ENCODE peak calls at places on chromosomes 12 and 14, in seven cellular contexts. One of them, this sample, is unnamed.

GRCh38 chr12:16135323-16135722 is 142.2 kb downstream of the SLC15A5 start:
- DNase-seq in Peyer's patch: no peak
- DNase-seq in H7: no peak
- DNase-seq in BE2C: no peak
- DNase-seq in A549: no peak
- DNase-seq in DND-41: no peak
- DNase-seq in right cardiac atrium: no peak
- DNase-seq in this sample: no peak

GRCh38 chr12:31772186-31772585 is 43.4 kb upstream of the AMN1 start:
- DNase-seq in Peyer's patch: no peak
- DNase-seq in DND-41: no peak
- DNase-seq in A549: no peak
- DNase-seq in right cardiac atrium: no peak
- DNase-seq in H7: no peak
- DNase-seq in BE2C: no peak
- DNase-seq in this sample: no peak

GRCh38 chr12:27337376-27337775 is 4.7 kb downstream of the BMAL2 start:
- DNase-seq in right cardiac atrium: no peak
- DNase-seq in H7: peak
- DNase-seq in BE2C: no peak
- DNase-seq in DND-41: no peak
- DNase-seq in A549: no peak
- DNase-seq in Peyer's patch: no peak
- DNase-seq in this sample: no peak

GRCh38 chr12:67452119-67452805 is 183.1 kb downstream of the CAND1 start:
- DNase-seq in DND-41: no peak
- DNase-seq in A549: no peak
- DNase-seq in right cardiac atrium: no peak
- DNase-seq in BE2C: no peak
- DNase-seq in H7: no peak
- DNase-seq in Peyer's patch: peak
- DNase-seq in this sample: peak

GRCh38 chr14:30822080-30822571 is 52.2 kb upstream of the COCH start:
- DNase-seq in right cardiac atrium: no peak
- DNase-seq in DND-41: no peak
- DNase-seq in H7: no peak
- DNase-seq in A549: no peak
- DNase-seq in BE2C: no peak
- DNase-seq in Peyer's patch: no peak
- DNase-seq in this sample: no peak

GRCh38 chr12:125794401-125794800 is 729.2 kb downstream of the AACS start:
- DNase-seq in Peyer's patch: no peak
- DNase-seq in H7: no peak
- DNase-seq in A549: no peak
- DNase-seq in BE2C: no peak
- DNase-seq in DND-41: no peak
- DNase-seq in right cardiac atrium: no peak
- DNase-seq in this sample: no peak

GRCh38 chr12:89566615-89567014 is 40.8 kb upstream of the POC1B start:
- DNase-seq in Peyer's patch: no peak
- DNase-seq in BE2C: peak
- DNase-seq in H7: no peak
- DNase-seq in right cardiac atrium: no peak
- DNase-seq in A549: no peak
- DNase-seq in DND-41: no peak
- DNase-seq in this sample: no peak

GRCh38 chr12:57236224-57236924 is 6.9 kb downstream of the SHMT2 start:
- DNase-seq in right cardiac atrium: no peak
- DNase-seq in DND-41: no peak
- DNase-seq in Peyer's patch: no peak
- DNase-seq in A549: no peak
- DNase-seq in BE2C: no peak
- DNase-seq in H7: peak
- DNase-seq in this sample: peak

GRCh38 chr14:92626041-92626440 is 112.5 kb downstream of the RIN3 start:
- DNase-seq in right cardiac atrium: no peak
- DNase-seq in DND-41: no peak
- DNase-seq in Peyer's patch: no peak
- DNase-seq in A549: no peak
- DNase-seq in BE2C: no peak
- DNase-seq in H7: no peak
- DNase-seq in this sample: no peak

GRCh38 chr12:43914923-43915468 is 79.1 kb downstream of the TMEM117 start:
- DNase-seq in A549: peak
- DNase-seq in Peyer's patch: no peak
- DNase-seq in DND-41: no peak
- DNase-seq in H7: peak
- DNase-seq in right cardiac atrium: no peak
- DNase-seq in BE2C: no peak
- DNase-seq in this sample: peak

GRCh38 chr12:82174383-82174782 is 183.8 kb downstream of the CCDC59 start:
- DNase-seq in A549: no peak
- DNase-seq in H7: no peak
- DNase-seq in right cardiac atrium: no peak
- DNase-seq in DND-41: no peak
- DNase-seq in Peyer's patch: no peak
- DNase-seq in BE2C: no peak
- DNase-seq in this sample: no peak

GRCh38 chr14:97329701-97330100 is 532.5 kb downstream of the VRK1 start:
- DNase-seq in H7: no peak
- DNase-seq in BE2C: no peak
- DNase-seq in right cardiac atrium: no peak
- DNase-seq in Peyer's patch: no peak
- DNase-seq in DND-41: no peak
- DNase-seq in A549: no peak
- DNase-seq in this sample: no peak

GRCh38 chr12:15756822-15757221 is 32.4 kb downstream of the EPS8 start:
- DNase-seq in right cardiac atrium: no peak
- DNase-seq in DND-41: no peak
- DNase-seq in A549: no peak
- DNase-seq in Peyer's patch: no peak
- DNase-seq in BE2C: no peak
- DNase-seq in H7: no peak
- DNase-seq in this sample: no peak

GRCh38 chr14:51491776-51492175 is 159.9 kb upstream of the FRMD6 start:
- DNase-seq in A549: no peak
- DNase-seq in right cardiac atrium: no peak
- DNase-seq in H7: no peak
- DNase-seq in BE2C: no peak
- DNase-seq in Peyer's patch: no peak
- DNase-seq in DND-41: no peak
- DNase-seq in this sample: no peak

GRCh38 chr14:73833530-73834257 is 17.9 kb upstream of the PTGR2 start:
- DNase-seq in DND-41: no peak
- DNase-seq in BE2C: no peak
- DNase-seq in Peyer's patch: no peak
- DNase-seq in right cardiac atrium: peak
- DNase-seq in H7: peak
- DNase-seq in A549: peak
- DNase-seq in this sample: no peak

GRCh38 chr14:67814826-67815225 is 1.6 kb downstream of the ZFYVE26 start:
- DNase-seq in H7: no peak
- DNase-seq in right cardiac atrium: no peak
- DNase-seq in A549: no peak
- DNase-seq in Peyer's patch: no peak
- DNase-seq in DND-41: no peak
- DNase-seq in BE2C: no peak
- DNase-seq in this sample: no peak

DNA sequence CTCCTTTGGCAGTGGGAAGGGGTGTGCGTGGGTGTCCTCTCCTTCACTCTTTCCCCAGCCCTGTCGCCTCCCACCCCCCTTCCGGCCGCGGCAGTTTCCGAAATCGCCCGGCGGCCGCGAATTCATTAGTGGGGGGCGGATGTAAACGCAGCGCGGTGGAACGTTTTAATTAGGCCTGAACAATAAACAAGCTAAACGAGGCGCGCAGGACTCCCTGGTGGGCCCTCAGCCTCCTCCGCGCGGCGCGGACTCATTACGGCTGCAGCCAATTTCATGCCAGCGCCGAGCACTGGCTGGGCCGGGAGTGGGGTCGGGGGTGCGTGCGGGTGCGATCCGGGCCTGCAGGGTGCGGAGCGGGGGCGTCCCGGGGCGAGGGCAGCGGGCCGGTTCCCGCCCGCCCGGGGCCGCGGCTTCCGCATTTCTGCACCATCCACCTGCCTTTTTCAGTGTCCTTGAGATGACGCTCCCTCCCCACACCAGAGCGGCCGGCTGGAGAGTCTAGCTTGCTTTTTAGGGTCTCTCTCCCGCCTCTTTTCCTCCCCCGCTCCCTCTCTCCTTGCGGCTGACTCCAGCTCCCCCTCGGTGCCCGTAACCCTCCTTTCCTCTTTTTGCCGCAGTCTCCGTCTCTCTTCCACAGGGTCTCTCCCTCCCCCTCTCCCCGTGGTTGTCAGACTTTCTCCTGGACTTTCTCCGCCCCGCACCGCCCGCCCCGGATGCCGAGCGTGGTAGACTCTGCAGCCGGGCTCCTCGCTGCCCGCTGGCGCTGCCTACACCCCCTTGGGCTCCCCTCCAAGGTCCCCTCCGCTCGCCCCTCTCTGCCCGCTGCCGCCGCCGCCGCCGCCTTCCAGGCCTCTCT is at the start of gene CISTR:
- DNase-seq in A549: no peak
- DNase-seq in right cardiac atrium: no peak
- DNase-seq in BE2C: peak
- DNase-seq in DND-41: peak
- DNase-seq in H7: peak
- DNase-seq in Peyer's patch: peak
- DNase-seq in this sample: peak
- H3K4me3 ChIP-seq in A549: peak
- H3K4me3 ChIP-seq in right cardiac atrium: peak
- H3K4me3 ChIP-seq in BE2C: peak
- H3K4me3 ChIP-seq in DND-41: peak
- H3K4me3 ChIP-seq in H7: peak
- H3K4me3 ChIP-seq in Peyer's patch: peak
- H3K4me3 ChIP-seq in this sample: peak

DNA sequence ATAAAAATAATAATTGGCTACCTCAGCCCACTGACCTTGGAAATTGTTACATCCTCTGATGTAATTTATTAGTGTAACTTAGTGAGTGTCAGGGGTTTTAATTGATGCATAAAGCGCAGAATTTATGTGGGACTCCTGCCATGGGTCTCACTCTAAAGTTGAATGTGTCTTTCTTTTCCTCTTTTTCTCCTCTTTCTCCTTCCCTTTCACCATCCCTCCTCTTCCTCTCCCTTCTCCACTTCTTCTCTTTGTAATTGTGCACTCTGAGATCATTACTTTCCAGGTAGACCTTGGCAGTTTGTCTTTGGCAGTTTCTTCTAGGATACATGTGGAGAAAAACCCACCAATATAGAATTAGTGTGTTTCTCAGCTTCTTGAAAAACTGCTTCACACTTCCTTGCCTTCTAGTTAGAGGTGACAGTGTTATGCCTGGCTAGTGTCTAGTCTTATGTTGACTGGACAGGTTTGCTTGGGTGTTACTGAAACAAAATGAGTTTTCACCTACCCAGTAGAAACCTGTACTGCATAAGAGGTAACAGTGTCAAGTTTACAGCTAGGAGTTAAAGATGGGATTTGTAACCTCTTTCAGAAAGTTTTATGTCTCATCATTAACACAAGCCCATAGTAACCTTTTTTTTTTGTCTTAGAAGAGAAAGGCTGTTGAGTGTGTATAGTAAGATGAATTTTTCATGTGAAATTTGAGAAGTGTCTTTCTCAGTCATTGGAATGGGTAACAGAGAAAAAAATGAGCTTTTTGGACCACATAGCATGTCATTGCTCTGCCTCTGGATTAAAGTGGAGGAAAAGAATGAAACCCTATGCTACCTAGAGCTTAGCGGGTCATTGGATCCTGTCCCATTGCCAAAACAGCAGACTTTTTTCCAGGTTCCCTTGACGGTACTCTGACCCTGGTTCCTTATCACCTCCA is 18.6 kb downstream of the PELI2 start:
- DNase-seq in A549: no peak
- DNase-seq in Peyer's patch: no peak
- DNase-seq in DND-41: no peak
- DNase-seq in right cardiac atrium: no peak
- DNase-seq in H7: no peak
- DNase-seq in BE2C: no peak
- DNase-seq in this sample: no peak
- H3K4me3 ChIP-seq in A549: no peak
- H3K4me3 ChIP-seq in Peyer's patch: no peak
- H3K4me3 ChIP-seq in DND-41: no peak
- H3K4me3 ChIP-seq in right cardiac atrium: no peak
- H3K4me3 ChIP-seq in H7: no peak
- H3K4me3 ChIP-seq in BE2C: no peak
- H3K4me3 ChIP-seq in this sample: no peak

GRCh38 chr12:48002179-48002601 is 2.1 kb downstream of the COL2A1 start:
- DNase-seq in DND-41: no peak
- DNase-seq in BE2C: no peak
- DNase-seq in right cardiac atrium: no peak
- DNase-seq in H7: peak
- DNase-seq in A549: no peak
- DNase-seq in Peyer's patch: no peak
- DNase-seq in this sample: no peak
- H3K4me3 ChIP-seq in DND-41: no peak
- H3K4me3 ChIP-seq in BE2C: peak
- H3K4me3 ChIP-seq in right cardiac atrium: peak
- H3K4me3 ChIP-seq in H7: peak
- H3K4me3 ChIP-seq in A549: peak
- H3K4me3 ChIP-seq in Peyer's patch: peak
- H3K4me3 ChIP-seq in this sample: no peak

GRCh38 chr14:87934185-87934584 is 58.8 kb downstream of the GALC start:
- DNase-seq in right cardiac atrium: no peak
- DNase-seq in Peyer's patch: no peak
- DNase-seq in H7: no peak
- DNase-seq in BE2C: no peak
- DNase-seq in A549: peak
- DNase-seq in DND-41: no peak
- DNase-seq in this sample: peak

GRCh38 chr14:87940382-87940781 is 52.6 kb downstream of the GALC start:
- DNase-seq in A549: no peak
- DNase-seq in H7: no peak
- DNase-seq in Peyer's patch: no peak
- DNase-seq in BE2C: no peak
- DNase-seq in right cardiac atrium: no peak
- DNase-seq in DND-41: no peak
- DNase-seq in this sample: no peak

GRCh38 chr14:87935081-87935828 is 57.7 kb downstream of the GALC start:
- DNase-seq in BE2C: no peak
- DNase-seq in A549: no peak
- DNase-seq in DND-41: no peak
- DNase-seq in Peyer's patch: no peak
- DNase-seq in right cardiac atrium: no peak
- DNase-seq in H7: no peak
- DNase-seq in this sample: no peak

GRCh38 chr14:87940894-87941293 is 52.1 kb downstream of the GALC start:
- DNase-seq in Peyer's patch: no peak
- DNase-seq in DND-41: no peak
- DNase-seq in H7: no peak
- DNase-seq in right cardiac atrium: no peak
- DNase-seq in BE2C: no peak
- DNase-seq in A549: no peak
- DNase-seq in this sample: no peak

DNA sequence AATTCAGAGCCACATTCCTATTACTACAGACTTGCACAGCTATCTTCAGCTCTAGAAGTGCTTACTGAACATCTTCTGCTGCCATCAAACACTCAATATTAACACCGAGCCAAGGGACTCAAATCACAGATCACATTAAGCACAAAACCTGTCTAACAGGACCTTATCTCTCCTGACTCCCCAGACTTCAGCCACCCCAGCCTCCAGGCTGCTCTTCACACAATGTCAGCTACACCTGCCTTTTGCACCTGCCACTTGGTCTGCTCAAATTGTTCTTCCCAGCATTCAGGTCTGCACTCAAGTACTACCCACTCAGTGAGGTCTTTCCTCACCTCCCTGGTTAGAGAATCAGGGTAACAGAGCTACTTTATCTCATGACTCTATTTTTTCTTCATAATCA is 57.1 kb downstream of the GALC start:
- DNase-seq in BE2C: no peak
- DNase-seq in Peyer's patch: no peak
- DNase-seq in right cardiac atrium: no peak
- DNase-seq in A549: no peak
- DNase-seq in DND-41: no peak
- DNase-seq in H7: no peak
- DNase-seq in this sample: no peak
- H3K4me3 ChIP-seq in BE2C: no peak
- H3K4me3 ChIP-seq in Peyer's patch: no peak
- H3K4me3 ChIP-seq in right cardiac atrium: no peak
- H3K4me3 ChIP-seq in A549: no peak
- H3K4me3 ChIP-seq in DND-41: no peak
- H3K4me3 ChIP-seq in H7: no peak
- H3K4me3 ChIP-seq in this sample: no peak